ENCODE peak calls at places on chromosomes 5 and 9, in six cellular contexts. O is iPS-NIHi11; D is endothelial cell; B is amniotic stem cell; J is esophagus squamous epithelium; N is effector CD4-positive, alpha-beta T cell. H is an unnamed sample.
A peak's percentile ranks its signal among the peaks of the same experiment; 100 is the strongest.

GRCh38 chr9:116141864-116142561 is 11.6 kb upstream of the PAPPA start:
- DNase-seq in O (no peak), D (no peak), B (no peak), J (no peak), N (no peak), H (no peak)

GRCh38 chr5:172005708-172006377 is 595 bp downstream of the FBXW11 start:
- DNase-seq in O (peak; percentile 39), D (peak; percentile 60), B (no peak), J (no peak), N (peak; percentile 3), H (peak; percentile 17)

GRCh38 chr9:97556721-97557605 is 55.5 kb downstream of the TMOD1 start:
- DNase-seq in O (no peak), D (no peak), B (no peak), J (no peak), N (no peak), H (no peak)

GRCh38 chr9:36486933-36487481 is 85.7 kb upstream of the MELK start:
- DNase-seq in O (peak; percentile 47), D (peak; percentile 66), B (no peak), J (no peak), N (peak; percentile 41), H (peak; percentile 79)

GRCh38 chr5:109413463-109413862 is 3.7 kb upstream of the PJA2 start:
- DNase-seq in O (peak; percentile 43), D (no peak), B (no peak), J (no peak), N (no peak), H (no peak)

GRCh38 chr5:74257645-74258328 is 382.7 kb downstream of the ENC1 start:
- DNase-seq in O (no peak), D (no peak), B (no peak), J (peak; percentile 7), N (no peak), H (no peak)

GRCh38 chr5:101838329-101838964 is 457.6 kb downstream of the SLCO4C1 start:
- DNase-seq in O (no peak), D (no peak), B (no peak), J (no peak), N (no peak), H (no peak)

GRCh38 chr5:177090813-177091212 is 4.1 kb downstream of the FGFR4 start:
- DNase-seq in O (no peak), D (no peak), B (no peak), J (no peak), N (no peak), H (no peak)

GRCh38 chr5:82595083-82595482 is 316.9 kb upstream of the RPS23 start:
- DNase-seq in O (peak; percentile 20), D (no peak), B (no peak), J (no peak), N (no peak), H (no peak)

GRCh38 chr9:136239963-136240330 is 5.7 kb downstream of the QSOX2 start:
- DNase-seq in O (no peak), D (no peak), B (no peak), J (no peak), N (no peak), H (no peak)

GRCh38 chr9:91681461-91682305 is 258.1 kb upstream of the NFIL3 start:
- DNase-seq in O (peak; percentile 96), D (peak; percentile 91), B (no peak), J (peak; percentile 11), N (peak; percentile 22), H (peak; percentile 55)

GRCh38 chr5:180604271-180604670 is 13.0 kb upstream of the SCGB3A1 start:
- DNase-seq in O (no peak), D (no peak), B (no peak), J (no peak), N (no peak), H (no peak)

GRCh38 chr9:27602954-27603353 is 29.7 kb upstream of the C9orf72 start:
- DNase-seq in O (no peak), D (no peak), B (no peak), J (no peak), N (no peak), H (no peak)

GRCh38 chr5:168706655-168707069 is 127.5 kb upstream of the PANK3 start:
- DNase-seq in O (peak; percentile 58), D (peak; percentile 51), B (no peak), J (no peak), N (no peak), H (no peak)

GRCh38 chr5:16570121-16570815 is 46.5 kb downstream of the RETREG1 start:
- DNase-seq in O (no peak), D (no peak), B (no peak), J (no peak), N (no peak), H (no peak)

GRCh38 chr5:61306531-61307195 is 25.4 kb upstream of the ZSWIM6 start:
- DNase-seq in O (no peak), D (no peak), B (peak; percentile 64), J (no peak), N (no peak), H (no peak)

GRCh38 chr9:129626079-129626943 is at the start of gene NTMT1:
- DNase-seq in O (peak; percentile 94), D (peak; percentile 88), B (peak; percentile 66), J (peak; percentile 51), N (peak; percentile 93), H (peak; percentile 90)

GRCh38 chr9:123423036-123423640 is 67.1 kb downstream of the CRB2 start:
- DNase-seq in O (no peak), D (no peak), B (no peak), J (no peak), N (no peak), H (no peak)

GRCh38 chr9:134554011-134554749 is 87.4 kb upstream of the COL5A1 start:
- DNase-seq in O (no peak), D (no peak), B (no peak), J (no peak), N (no peak), H (no peak)

GRCh38 chr5:154058055-154059038 is 19.6 kb downstream of the MFAP3 start:
- DNase-seq in O (no peak), D (no peak), B (no peak), J (no peak), N (no peak), H (no peak)

GRCh38 chr5:132245593-132245992 is 11.9 kb upstream of the PDLIM4 start:
- DNase-seq in O (no peak), D (no peak), B (no peak), J (no peak), N (no peak), H (no peak)

GRCh38 chr9:87167161-87167560 is 219.9 kb upstream of the GAS1 start:
- DNase-seq in O (no peak), D (no peak), B (no peak), J (no peak), N (no peak), H (no peak)

GRCh38 chr9:127989094-127989493 is 8.3 kb upstream of the EEIG1 start:
- DNase-seq in O (no peak), D (no peak), B (no peak), J (no peak), N (no peak), H (no peak)

GRCh38 chr9:136220017-136220729 is 15.2 kb upstream of the LHX3 start:
- DNase-seq in O (no peak), D (no peak), B (no peak), J (no peak), N (peak; percentile 35), H (no peak)

GRCh38 chr9:93231121-93231694 is 47.3 kb downstream of the WNK2 start:
- DNase-seq in O (no peak), D (no peak), B (no peak), J (no peak), N (no peak), H (no peak)

GRCh38 chr9:83007521-83008300 is 55.2 kb downstream of the RASEF start:
- DNase-seq in O (no peak), D (peak; percentile 6), B (no peak), J (no peak), N (no peak), H (no peak)

GRCh38 chr5:1468247-1468612 is 23.0 kb upstream of the SLC6A3 start:
- DNase-seq in O (peak; percentile 87), D (peak; percentile 74), B (no peak), J (no peak), N (no peak), H (no peak)

GRCh38 chr5:76163111-76163628 is 80.0 kb downstream of the SV2C start:
- DNase-seq in O (no peak), D (no peak), B (no peak), J (no peak), N (no peak), H (no peak)

GRCh38 chr5:35640623-35641022 is 23.0 kb downstream of the SPEF2 start:
- DNase-seq in O (no peak), D (no peak), B (no peak), J (no peak), N (no peak), H (no peak)

GRCh38 chr5:139783436-139783955 is 12.1 kb upstream of the PSD2 start:
- DNase-seq in O (no peak), D (no peak), B (no peak), J (no peak), N (no peak), H (no peak)

GRCh38 chr9:128819716-128820664 is 1.7 kb downstream of the ENDOG start:
- DNase-seq in O (no peak), D (no peak), B (no peak), J (no peak), N (no peak), H (no peak)

GRCh38 chr9:95505676-95506437 is 10.9 kb downstream of the PTCH1 start:
- DNase-seq in O (peak; percentile 88), D (peak; percentile 72), B (no peak), J (no peak), N (no peak), H (no peak)

H was measured in CD4-positive, CD25-positive, alpha-beta regulatory T cell.